ENCODE peak calls at places on chromosome 5, in four cellular contexts. T, Q, D and J are unnamed samples.

GRCh38 chr5:43193171-43193951 is 1.3 kb downstream of the NIM1K start:
- DNase-seq in T (no peak), D (peak; percentile 72), Q (no peak), J (no peak)

GRCh38 chr5:113093561-113093960 is 117.0 kb downstream of the DCP2 start:
- DNase-seq in Q (no peak), D (no peak), T (no peak), J (no peak)

GRCh38 chr5:176606032-176606431 is 3.9 kb downstream of the GPRIN1 start:
- DNase-seq in Q (no peak), D (no peak), T (no peak), J (no peak)

GRCh38 chr5:100762163-100762562 is 140.9 kb downstream of the ST8SIA4 start:
- DNase-seq in T (no peak), D (no peak), Q (no peak), J (no peak)

GRCh38 chr5:176630681-176631222 is 277 bp downstream of the EIF4E1B start:
- DNase-seq in D (no peak), T (no peak), Q (no peak), J (no peak)

GRCh38 chr5:135191084-135191826 is 157.2 kb upstream of the PITX1 start:
- DNase-seq in Q (peak; percentile 26), D (peak; percentile 44), T (peak; percentile 93), J (no peak)

GRCh38 chr5:150345716-150346115 is 11.8 kb upstream of the TCOF1 start:
- DNase-seq in Q (no peak), D (no peak), T (no peak), J (no peak)

GRCh38 chr5:57494104-57495098 is 11.8 kb upstream of the ACTBL2 start:
- DNase-seq in Q (no peak), T (peak; percentile 93), D (peak; percentile 95), J (peak; percentile 93)

GRCh38 chr5:98975682-98976407 is 47.0 kb upstream of the CHD1 start:
- DNase-seq in Q (no peak), T (no peak), D (no peak), J (no peak)

GRCh38 chr5:56693220-56693579 is 122.1 kb upstream of the MAP3K1 start:
- DNase-seq in Q (no peak), D (no peak), T (no peak), J (no peak)

GRCh38 chr5:53482717-53483638 is 2.5 kb downstream of the FST start:
- DNase-seq in Q (no peak), D (no peak), T (peak; percentile 45), J (no peak)

GRCh38 chr5:140868721-140869554 is at the start of gene PCDHA11:
- DNase-seq in D (no peak), Q (no peak), T (peak; percentile 20), J (no peak)

GRCh38 chr5:174173766-174174165 is 128.3 kb downstream of the NSG2 start:
- DNase-seq in Q (no peak), T (no peak), D (no peak), J (no peak)

GRCh38 chr5:139985733-139986132 is 57.4 kb downstream of the NRG2 start:
- DNase-seq in T (no peak), D (peak; percentile 3), Q (no peak), J (no peak)

GRCh38 chr5:61123145-61123544 is 39.1 kb downstream of the SMIM15 start:
- DNase-seq in T (no peak), Q (no peak), D (no peak), J (no peak)

GRCh38 chr5:111584651-111585050 is 72.3 kb upstream of the STARD4 start:
- DNase-seq in D (no peak), T (no peak), Q (no peak), J (no peak)

GRCh38 chr5:131538177-131538593 is 96.8 kb downstream of the RAPGEF6 start:
- DNase-seq in T (no peak), D (no peak), Q (no peak), J (no peak)

GRCh38 chr5:174275959-174276358 is 230.5 kb downstream of the NSG2 start:
- DNase-seq in D (no peak), T (no peak), Q (no peak), J (no peak)

GRCh38 chr5:132747064-132747692 is at the start of gene CCNI2:
- DNase-seq in T (peak; percentile 68), Q (no peak), D (no peak), J (no peak)

GRCh38 chr5:77239126-77239741 is 28.8 kb downstream of the PDE8B start:
- DNase-seq in T (peak; percentile 48), Q (no peak), D (no peak), J (no peak)

GRCh38 chr5:165525268-165525667 is 2019.8 kb downstream of the MAT2B start:
- DNase-seq in T (no peak), Q (no peak), D (peak; percentile 72), J (no peak)

GRCh38 chr5:181223729-181224389 is 778 bp downstream of the TRIM41 start:
- DNase-seq in Q (no peak), T (peak; percentile 45), D (no peak), J (no peak)

GRCh38 chr5:127886141-127886540 is 182.9 kb downstream of the CCDC192 start:
- DNase-seq in D (no peak), Q (no peak), T (peak; percentile 38), J (no peak)

GRCh38 chr5:140327589-140327988 is 18.8 kb downstream of the HBEGF start:
- DNase-seq in T (no peak), Q (no peak), D (no peak), J (no peak)

GRCh38 chr5:77995793-77996409 is 219.8 kb upstream of the TBCA start:
- DNase-seq in Q (no peak), T (no peak), D (no peak), J (no peak)

GRCh38 chr5:52328220-52328619 is 459.5 kb upstream of the ITGA1 start:
- DNase-seq in D (no peak), T (no peak), Q (no peak), J (no peak)

GRCh38 chr5:109328626-109329025 is 81.1 kb downstream of the PJA2 start:
- DNase-seq in D (no peak), T (no peak), Q (no peak), J (no peak)

GRCh38 chr5:42927730-42928129 is 112.4 kb downstream of the ANXA2R start:
- DNase-seq in Q (no peak), T (no peak), D (no peak), J (no peak)

GRCh38 chr5:150319484-150319790 is 16.7 kb upstream of the ARSI start:
- DNase-seq in Q (no peak), T (no peak), D (no peak), J (no peak)

GRCh38 chr5:107743357-107744000 is 72.7 kb upstream of the EFNA5 start:
- DNase-seq in Q (no peak), T (no peak), D (no peak), J (no peak)

GRCh38 chr5:58631895-58632294 is 49.0 kb downstream of the RAB3C start:
- DNase-seq in T (no peak), D (no peak), Q (no peak), J (no peak)

GRCh38 chr5:172533399-172534228 is 79.3 kb upstream of the SH3PXD2B start:
- DNase-seq in T (no peak), D (no peak), Q (no peak), J (no peak)
- TF ChIP-seq CTCF in T (no peak), D (no peak), Q (no peak), J (no peak)

DNA sequence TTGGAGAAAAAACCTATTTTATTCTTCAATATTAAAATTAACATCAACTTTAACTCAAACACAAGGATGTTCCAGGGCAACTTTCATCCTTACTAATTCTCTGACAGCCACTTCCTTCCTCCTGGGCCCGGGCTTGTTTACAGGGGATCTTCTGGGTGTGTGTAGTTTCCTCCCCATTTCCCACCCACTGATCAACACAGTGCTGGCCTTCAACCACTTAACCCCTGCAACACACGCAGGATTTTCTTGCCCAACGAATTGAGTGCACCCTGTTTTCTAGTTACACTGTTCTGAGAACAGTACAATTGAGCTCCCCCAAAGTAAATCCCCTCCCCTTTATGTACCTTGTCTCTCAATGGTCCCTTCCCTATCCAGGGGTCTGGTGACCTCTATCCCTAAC is 83.1 kb upstream of the RANBP3L start:
- DNase-seq in D (no peak), T (no peak), Q (no peak), J (no peak)
- TF ChIP-seq CTCF in D (no peak), T (no peak), Q (no peak), J (no peak)

GRCh38 chr5:10158886-10159285 is 90.8 kb downstream of the ATPSCKMT start:
- DNase-seq in Q (no peak), D (no peak), T (no peak), J (no peak)
- TF ChIP-seq CTCF in Q (no peak), D (no peak), T (no peak), J (peak; percentile 23)

GRCh38 chr5:79112703-79113058 is 1.1 kb downstream of the BHMT start:
- DNase-seq in D (no peak), Q (no peak), T (no peak), J (no peak)

GRCh38 chr5:79111387-79111959 is at the start of gene BHMT:
- DNase-seq in D (no peak), Q (no peak), T (no peak), J (no peak)

GRCh38 chr5:79109527-79110492 is 1.8 kb upstream of the BHMT start:
- DNase-seq in D (no peak), Q (no peak), T (peak; percentile 52), J (no peak)

GRCh38 chr5:79108792-79109191 is 2.8 kb upstream of the BHMT start:
- DNase-seq in Q (no peak), D (no peak), T (no peak), J (no peak)

GRCh38 chr5:79111960-79112702 is 522 bp downstream of the BHMT start:
- DNase-seq in T (no peak), D (no peak), Q (no peak), J (no peak)
- TF ChIP-seq CTCF in T (no peak), D (no peak), Q (no peak), J (peak; percentile 31)

DNA sequence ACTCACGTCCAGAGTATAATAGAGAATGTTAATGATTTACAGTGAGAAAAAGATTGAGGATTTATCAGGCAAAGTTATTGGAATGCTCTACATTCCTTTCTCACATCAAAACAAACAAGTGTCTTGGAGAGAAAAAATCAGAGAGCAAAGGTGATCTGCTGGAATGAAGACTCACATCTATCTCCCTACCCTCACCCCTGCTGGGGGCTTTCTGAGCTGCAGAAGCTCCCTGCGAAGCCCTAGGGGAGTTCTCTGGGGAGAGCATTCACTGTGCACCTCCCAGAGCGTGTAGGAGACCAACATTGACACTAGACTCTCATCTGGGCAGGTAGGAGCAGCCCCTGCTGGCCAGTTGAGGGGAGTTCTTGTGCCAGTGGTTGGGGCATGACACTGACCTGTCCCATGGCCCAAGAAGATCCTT is 76.6 kb upstream of the ADAMTS16 start:
- DNase-seq in Q (no peak), D (no peak), T (no peak), J (no peak)
- TF ChIP-seq CTCF in Q (no peak), D (no peak), T (no peak), J (no peak)

DNA sequence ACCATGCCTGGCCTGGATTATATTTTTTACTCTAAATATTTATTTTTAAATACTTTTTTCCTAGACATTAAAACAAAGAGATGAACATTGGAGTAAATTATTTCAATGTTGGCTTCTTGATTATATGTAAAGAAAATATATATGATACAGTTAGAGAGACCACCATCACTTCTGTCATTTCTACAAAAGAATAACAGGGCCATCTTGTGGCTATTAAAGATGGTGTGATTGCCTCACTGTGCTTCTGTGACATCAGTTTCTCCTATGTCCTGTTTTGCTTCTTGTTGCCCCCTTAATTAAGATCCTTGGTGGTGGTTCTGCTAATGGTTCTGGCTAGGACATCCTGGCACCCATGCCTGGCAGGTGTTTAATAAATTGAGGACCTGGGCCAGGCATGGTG is 32.9 kb downstream of the NDFIP1 start:
- DNase-seq in Q (no peak), T (no peak), D (no peak), J (no peak)
- TF ChIP-seq CTCF in Q (no peak), T (no peak), D (no peak), J (peak; percentile 47)

GRCh38 chr5:142012792-142013388 is at the start of gene GNPDA1:
- DNase-seq in Q (peak; percentile 66), D (peak; percentile 37), T (peak; percentile 89), J (no peak)
- TF ChIP-seq CTCF in Q (peak; percentile 67), D (no peak), T (no peak), J (no peak)